ENCODE peak calls at places on chromosomes 2 and 18, in ten cellular contexts. E is activated T-helper 9 cell treated with anti-CD3 and anti-CD28 coated beads, Interleukin-2, amount 50 U/mL, for 16 hours; T is GF-D8; M is stimulated activated CD8-positive, alpha-beta memory T cell treated with anti-CD3 and anti-CD28 coated beads, Interleukin-12 subunit alpha, Interleukin-12 subunit beta, amount 100 ng/mL, for 4 hours; I is effector CD4-positive, alpha-beta T cell; J is cardiac muscle cell; X is KG1; O is MV-4-11; W is stimulated activated CD4-positive, alpha-beta T cell treated with anti-CD3 and anti-CD28 coated beads, Interleukin-2, amount 100 ng/mL, for 24 hours; C is H7. G is an unnamed sample.

GRCh38 chr2:237383991-237384671 is 29.8 kb downstream of the COL6A3 start:
- DNase-seq in E (no peak), T (no peak), M (no peak), I (no peak), J (peak; percentile 97), X (no peak), O (no peak), W (no peak), C (no peak), G (no peak)

GRCh38 chr2:55419236-55419513 is 481 bp downstream of the CCDC88A start:
- DNase-seq in E (peak; percentile 6), T (no peak), M (no peak), I (no peak), J (peak; percentile 59), X (no peak), O (no peak), W (no peak), C (no peak), G (no peak)

GRCh38 chr2:239870863-239871262 is 154.3 kb downstream of the NDUFA10 start:
- DNase-seq in E (no peak), T (no peak), M (no peak), I (no peak), J (no peak), X (no peak), O (no peak), W (no peak), C (no peak), G (no peak)

GRCh38 chr18:11150271-11150615 is 874 bp upstream of the PIEZO2 start:
- DNase-seq in E (no peak), T (no peak), M (no peak), I (no peak), J (no peak), X (no peak), O (no peak), W (no peak), C (peak; percentile 62), G (no peak)

GRCh38 chr18:23067236-23067635 is 68.0 kb upstream of the CABLES1 start:
- DNase-seq in E (no peak), T (no peak), M (no peak), I (no peak), J (no peak), X (no peak), O (peak; percentile 42), W (no peak), C (no peak), G (no peak)

GRCh38 chr18:73669299-73669698 is 478.3 kb downstream of the FBXO15 start:
- DNase-seq in E (no peak), T (no peak), M (no peak), I (no peak), J (peak; percentile 71), X (no peak), O (no peak), W (no peak), C (no peak), G (peak; percentile 95)

GRCh38 chr2:97870396-97870843 is 125.3 kb downstream of the TMEM131 start:
- DNase-seq in E (no peak), T (peak; percentile 87), M (no peak), I (no peak), J (peak; percentile 74), X (peak; percentile 43), O (peak; percentile 96), W (peak; percentile 27), C (no peak), G (peak; percentile 80)

GRCh38 chr2:158745067-158745865 is 49.9 kb upstream of the DAPL1 start:
- DNase-seq in E (no peak), T (no peak), M (no peak), I (peak; percentile 9), J (peak; percentile 78), X (peak; percentile 20), O (no peak), W (peak; percentile 29), C (peak; percentile 63), G (peak; percentile 76)

GRCh38 chr2:20093263-20094141 is 42.1 kb upstream of the LAPTM4A start:
- DNase-seq in E (no peak), T (no peak), M (no peak), I (no peak), J (peak; percentile 87), X (no peak), O (no peak), W (no peak), C (peak; percentile 85), G (peak; percentile 73)

GRCh38 chr2:11505652-11506610 is 27.9 kb upstream of the GREB1 start:
- DNase-seq in E (no peak), T (no peak), M (no peak), I (no peak), J (no peak), X (no peak), O (no peak), W (no peak), C (no peak), G (no peak)

GRCh38 chr2:205754924-205755321 is 72.6 kb downstream of the NRP2 start:
- DNase-seq in E (no peak), T (no peak), M (no peak), I (no peak), J (peak; percentile 66), X (no peak), O (peak; percentile 62), W (no peak), C (no peak), G (peak; percentile 39)

GRCh38 chr18:27839141-27839540 is 337.8 kb downstream of the CDH2 start:
- DNase-seq in E (no peak), T (no peak), M (no peak), I (no peak), J (peak; percentile 61), X (no peak), O (no peak), W (no peak), C (no peak), G (peak; percentile 59)

GRCh38 chr2:158900345-158900744 is 68.1 kb upstream of the TANC1 start:
- DNase-seq in E (no peak), T (no peak), M (no peak), I (no peak), J (no peak), X (no peak), O (no peak), W (no peak), C (no peak), G (no peak)

GRCh38 chr18:32701288-32701687 is 71.5 kb downstream of the KLHL14 start:
- DNase-seq in E (no peak), T (no peak), M (no peak), I (no peak), J (no peak), X (no peak), O (no peak), W (no peak), C (no peak), G (no peak)

GRCh38 chr2:100246163-100247145 is 75.8 kb downstream of the LONRF2 start:
- DNase-seq in E (no peak), T (no peak), M (no peak), I (no peak), J (no peak), X (peak; percentile 11), O (peak; percentile 77), W (no peak), C (peak; percentile 75), G (no peak)

G was measured in astrocyte of the cerebellum.